ENCODE peak calls at places on chromosomes 16 and 17, in five cellular contexts. N, F, S, K and I are unnamed samples.

GRCh38 chr17:70934834-70935233 is 765.5 kb downstream of the KCNJ2 start:
- DNase-seq in N (no peak), F (no peak), S (no peak), K (no peak), I (no peak)

GRCh38 chr16:60727856-60728255 is 1308.4 kb downstream of the CDH8 start:
- DNase-seq in N (no peak), F (no peak), S (no peak), K (no peak), I (no peak)

GRCh38 chr16:85444879-85445778 is 168.0 kb upstream of the GSE1 start:
- DNase-seq in N (no peak), F (no peak), S (no peak), K (peak), I (no peak)

GRCh38 chr16:87035053-87035452 is 282.1 kb downstream of the C16orf95 start:
- DNase-seq in N (no peak), F (peak), S (no peak), K (no peak), I (no peak)

GRCh38 chr17:78137392-78138203 is 7.0 kb downstream of the TMC8 start:
- DNase-seq in N (peak), F (no peak), S (no peak), K (no peak), I (no peak)

GRCh38 chr17:45036696-45037095 is 14.7 kb downstream of the DCAKD start:
- DNase-seq in N (no peak), F (no peak), S (no peak), K (no peak), I (no peak)

GRCh38 chr17:81923302-81924260 is 4.0 kb downstream of the MAFG start:
- DNase-seq in N (no peak), F (peak), S (peak), K (no peak), I (peak)

GRCh38 chr17:50260501-50260911 is 13.8 kb upstream of the TMEM92 start:
- DNase-seq in N (no peak), F (peak), S (no peak), K (no peak), I (no peak)